ENCODE peak calls at places on chromosomes 2 and 18, in five cellular contexts. One of them, this sample, is unnamed.

GRCh38 chr2:237488901-237489860 is 2.1 kb downstream of the MLPH start:
- DNase-seq in DND-41: no peak
- DNase-seq in lung: no peak
- DNase-seq in cardiac muscle cell: no peak
- DNase-seq in prostate gland: peak; percentile 80
- DNase-seq in this sample: no peak

GRCh38 chr2:107811376-107811775 is 15.3 kb upstream of the RGPD4 start:
- DNase-seq in DND-41: no peak
- DNase-seq in lung: no peak
- DNase-seq in cardiac muscle cell: no peak
- DNase-seq in prostate gland: no peak
- DNase-seq in this sample: no peak

GRCh38 chr2:176170606-176171005 is 13.5 kb downstream of the HOXD3 start:
- DNase-seq in DND-41: no peak
- DNase-seq in lung: no peak
- DNase-seq in cardiac muscle cell: no peak
- DNase-seq in prostate gland: no peak
- DNase-seq in this sample: no peak

GRCh38 chr2:72973566-72974435 is 56.5 kb downstream of the EMX1 start:
- DNase-seq in DND-41: peak; percentile 59
- DNase-seq in lung: no peak
- DNase-seq in cardiac muscle cell: peak; percentile 68
- DNase-seq in prostate gland: no peak
- DNase-seq in this sample: peak; percentile 40

GRCh38 chr2:85133751-85134254 is 611 bp downstream of the TCF7L1 start:
- DNase-seq in DND-41: no peak
- DNase-seq in lung: peak; percentile 50
- DNase-seq in cardiac muscle cell: peak; percentile 64
- DNase-seq in prostate gland: peak; percentile 20
- DNase-seq in this sample: no peak

GRCh38 chr2:189337648-189338047 is 103.6 kb upstream of the WDR75 start:
- DNase-seq in DND-41: no peak
- DNase-seq in lung: no peak
- DNase-seq in cardiac muscle cell: peak; percentile 87
- DNase-seq in prostate gland: no peak
- DNase-seq in this sample: no peak

GRCh38 chr2:199470361-199470671 is 12.6 kb upstream of the SATB2 start:
- DNase-seq in DND-41: no peak
- DNase-seq in lung: no peak
- DNase-seq in cardiac muscle cell: no peak
- DNase-seq in prostate gland: no peak
- DNase-seq in this sample: no peak

GRCh38 chr18:11980148-11980554 is 1.2 kb upstream of the IMPA2 start:
- DNase-seq in DND-41: no peak
- DNase-seq in lung: no peak
- DNase-seq in cardiac muscle cell: no peak
- DNase-seq in prostate gland: peak; percentile 17
- DNase-seq in this sample: no peak

GRCh38 chr2:223363085-223363484 is 239.1 kb downstream of the SCG2 start:
- DNase-seq in DND-41: no peak
- DNase-seq in lung: no peak
- DNase-seq in cardiac muscle cell: no peak
- DNase-seq in prostate gland: no peak
- DNase-seq in this sample: no peak

GRCh38 chr2:29317077-29317517 is 201.9 kb downstream of the CLIP4 start:
- DNase-seq in DND-41: no peak
- DNase-seq in lung: no peak
- DNase-seq in cardiac muscle cell: peak; percentile 76
- DNase-seq in prostate gland: no peak
- DNase-seq in this sample: no peak

GRCh38 chr2:223101340-223102039 is 49.5 kb downstream of the KCNE4 start:
- DNase-seq in DND-41: peak; percentile 4
- DNase-seq in lung: no peak
- DNase-seq in cardiac muscle cell: peak; percentile 67
- DNase-seq in prostate gland: no peak
- DNase-seq in this sample: no peak

GRCh38 chr2:231245253-231246094 is 47.0 kb downstream of the ARMC9 start:
- DNase-seq in DND-41: no peak
- DNase-seq in lung: no peak
- DNase-seq in cardiac muscle cell: peak; percentile 13
- DNase-seq in prostate gland: no peak
- DNase-seq in this sample: no peak

GRCh38 chr2:100801402-100801801 is 18.5 kb upstream of the NPAS2 start:
- DNase-seq in DND-41: no peak
- DNase-seq in lung: no peak
- DNase-seq in cardiac muscle cell: no peak
- DNase-seq in prostate gland: no peak
- DNase-seq in this sample: no peak

GRCh38 chr2:53500181-53500580 is 267.4 kb upstream of the CHAC2 start:
- DNase-seq in DND-41: no peak
- DNase-seq in lung: no peak
- DNase-seq in cardiac muscle cell: no peak
- DNase-seq in prostate gland: peak; percentile 9
- DNase-seq in this sample: no peak

GRCh38 chr2:6080837-6081541 is 388.8 kb downstream of the SOX11 start:
- DNase-seq in DND-41: no peak
- DNase-seq in lung: no peak
- DNase-seq in cardiac muscle cell: no peak
- DNase-seq in prostate gland: no peak
- DNase-seq in this sample: no peak

GRCh38 chr18:70319185-70319584 is 30.3 kb downstream of the SOCS6 start:
- DNase-seq in DND-41: no peak
- DNase-seq in lung: no peak
- DNase-seq in cardiac muscle cell: no peak
- DNase-seq in prostate gland: no peak
- DNase-seq in this sample: no peak

GRCh38 chr2:31238126-31238905 is 4.4 kb downstream of the EHD3 start:
- DNase-seq in DND-41: no peak
- DNase-seq in lung: no peak
- DNase-seq in cardiac muscle cell: no peak
- DNase-seq in prostate gland: peak; percentile 28
- DNase-seq in this sample: peak; percentile 31

GRCh38 chr2:239779592-239779983 is 245.6 kb downstream of the NDUFA10 start:
- DNase-seq in DND-41: no peak
- DNase-seq in lung: no peak
- DNase-seq in cardiac muscle cell: no peak
- DNase-seq in prostate gland: no peak
- DNase-seq in this sample: no peak

GRCh38 chr18:61870151-61870550 is 22.7 kb downstream of the RNF152 start:
- DNase-seq in DND-41: no peak
- DNase-seq in lung: no peak
- DNase-seq in cardiac muscle cell: peak; percentile 19
- DNase-seq in prostate gland: no peak
- DNase-seq in this sample: no peak

GRCh38 chr2:203097735-203098134 is 83.1 kb downstream of the NBEAL1 start:
- DNase-seq in DND-41: no peak
- DNase-seq in lung: no peak
- DNase-seq in cardiac muscle cell: peak; percentile 13
- DNase-seq in prostate gland: no peak
- DNase-seq in this sample: no peak

GRCh38 chr2:210210185-210210584 is 15.1 kb downstream of the ACADL start:
- DNase-seq in DND-41: no peak
- DNase-seq in lung: no peak
- DNase-seq in cardiac muscle cell: no peak
- DNase-seq in prostate gland: no peak
- DNase-seq in this sample: no peak

GRCh38 chr2:64295326-64296149 is 151.3 kb upstream of the PELI1 start:
- DNase-seq in DND-41: no peak
- DNase-seq in lung: no peak
- DNase-seq in cardiac muscle cell: no peak
- DNase-seq in prostate gland: no peak
- DNase-seq in this sample: no peak

GRCh38 chr2:31297751-31298150 is 63.8 kb downstream of the EHD3 start:
- DNase-seq in DND-41: no peak
- DNase-seq in lung: no peak
- DNase-seq in cardiac muscle cell: no peak
- DNase-seq in prostate gland: no peak
- DNase-seq in this sample: no peak

GRCh38 chr2:60453301-60453700 is 100.2 kb downstream of the BCL11A start:
- DNase-seq in DND-41: no peak
- DNase-seq in lung: no peak
- DNase-seq in cardiac muscle cell: no peak
- DNase-seq in prostate gland: no peak
- DNase-seq in this sample: no peak

GRCh38 chr2:218067523-218067922 is 1.5 kb upstream of the RUFY4 start:
- DNase-seq in DND-41: no peak
- DNase-seq in lung: peak; percentile 23
- DNase-seq in cardiac muscle cell: no peak
- DNase-seq in prostate gland: no peak
- DNase-seq in this sample: no peak

GRCh38 chr2:122055541-122055940 is 300.1 kb downstream of the TSN start:
- DNase-seq in DND-41: no peak
- DNase-seq in lung: no peak
- DNase-seq in cardiac muscle cell: peak; percentile 59
- DNase-seq in prostate gland: no peak
- DNase-seq in this sample: no peak

GRCh38 chr2:28754321-28754720 is 2.7 kb downstream of the PPP1CB start:
- DNase-seq in DND-41: no peak
- DNase-seq in lung: no peak
- DNase-seq in cardiac muscle cell: peak; percentile 41
- DNase-seq in prostate gland: no peak
- DNase-seq in this sample: no peak

GRCh38 chr2:217964255-217964654 is 38.5 kb downstream of the TNS1 start:
- DNase-seq in DND-41: no peak
- DNase-seq in lung: no peak
- DNase-seq in cardiac muscle cell: peak; percentile 35
- DNase-seq in prostate gland: no peak
- DNase-seq in this sample: no peak

GRCh38 chr2:113980946-113981345 is 91.1 kb downstream of the ACTR3 start:
- DNase-seq in DND-41: no peak
- DNase-seq in lung: no peak
- DNase-seq in cardiac muscle cell: peak; percentile 87
- DNase-seq in prostate gland: no peak
- DNase-seq in this sample: no peak

GRCh38 chr2:47510745-47511144 is 107.8 kb downstream of the MSH2 start:
- DNase-seq in DND-41: no peak
- DNase-seq in lung: no peak
- DNase-seq in cardiac muscle cell: no peak
- DNase-seq in prostate gland: no peak
- DNase-seq in this sample: no peak

GRCh38 chr2:169732075-169732474 is 1.6 kb upstream of the KLHL23 start:
- DNase-seq in DND-41: no peak
- DNase-seq in lung: no peak
- DNase-seq in cardiac muscle cell: no peak
- DNase-seq in prostate gland: no peak
- DNase-seq in this sample: no peak

GRCh38 chr2:223725494-223725893 is 111.9 kb downstream of the AP1S3 start:
- DNase-seq in DND-41: no peak
- DNase-seq in lung: peak; percentile 62
- DNase-seq in cardiac muscle cell: peak; percentile 97
- DNase-seq in prostate gland: peak; percentile 58
- DNase-seq in this sample: no peak

GRCh38 chr18:46721331-46721730 is 35.5 kb downstream of the ST8SIA5 start:
- DNase-seq in DND-41: no peak
- DNase-seq in lung: no peak
- DNase-seq in cardiac muscle cell: no peak
- DNase-seq in prostate gland: no peak
- DNase-seq in this sample: no peak

GRCh38 chr18:1252534-1252933 is 347.9 kb downstream of the ADCYAP1 start:
- DNase-seq in DND-41: no peak
- DNase-seq in lung: no peak
- DNase-seq in cardiac muscle cell: no peak
- DNase-seq in prostate gland: no peak
- DNase-seq in this sample: no peak
- H3K4me1 ChIP-seq in DND-41: no peaks in the 10 kb centered on the region
- H3K4me1 ChIP-seq in lung: no peaks in the 10 kb centered on the region
- H3K4me1 ChIP-seq in cardiac muscle cell: no peaks in the 10 kb centered on the region
- H3K4me1 ChIP-seq in prostate gland: no peaks in the 10 kb centered on the region
- H3K4me1 ChIP-seq in this sample: no peaks in the 10 kb centered on the region

DNA sequence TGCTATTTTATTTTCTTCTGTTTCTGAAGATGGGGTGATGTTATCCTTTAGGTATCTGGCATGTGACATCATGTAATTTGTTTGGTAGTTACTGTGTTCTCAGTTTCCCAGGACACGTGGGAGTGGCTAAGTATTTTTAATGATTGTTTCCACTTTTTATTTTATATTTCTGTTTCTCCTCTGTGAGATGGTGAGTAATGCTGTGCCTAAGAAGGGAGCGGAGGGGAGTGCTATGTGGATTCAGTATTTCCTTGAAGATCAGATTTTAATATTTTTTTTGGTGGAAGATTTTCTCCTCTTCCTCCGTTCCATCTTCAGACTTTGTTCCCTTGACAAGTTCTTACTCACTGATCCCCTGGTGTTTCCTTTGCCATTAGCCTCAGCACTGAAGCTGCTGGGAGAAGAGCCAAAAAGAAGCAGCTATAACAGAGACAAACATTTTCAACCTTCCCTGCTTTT is 180.0 kb upstream of the MMADHC start:
- DNase-seq in DND-41: no peak
- DNase-seq in lung: no peak
- DNase-seq in cardiac muscle cell: peak; percentile 53
- DNase-seq in prostate gland: no peak
- DNase-seq in this sample: no peak
- H3K4me3 ChIP-seq in DND-41: no peak overlapping the region
- H3K4me3 ChIP-seq in lung: no peak overlapping the region
- H3K4me3 ChIP-seq in cardiac muscle cell: no peak overlapping the region
- H3K4me3 ChIP-seq in prostate gland: no peak overlapping the region
- H3K4me3 ChIP-seq in this sample: no peak overlapping the region

GRCh38 chr2:66496680-66497420 is 61.9 kb downstream of the MEIS1 start:
- DNase-seq in DND-41: no peak
- DNase-seq in lung: no peak
- DNase-seq in cardiac muscle cell: no peak
- DNase-seq in prostate gland: no peak
- DNase-seq in this sample: no peak

GRCh38 chr2:66495788-66496640 is 61.1 kb downstream of the MEIS1 start:
- DNase-seq in DND-41: no peak
- DNase-seq in lung: no peak
- DNase-seq in cardiac muscle cell: peak; percentile 88
- DNase-seq in prostate gland: peak; percentile 80
- DNase-seq in this sample: no peak

GRCh38 chr2:66498597-66498910 is 63.6 kb downstream of the MEIS1 start:
- DNase-seq in DND-41: no peak
- DNase-seq in lung: no peak
- DNase-seq in cardiac muscle cell: no peak
- DNase-seq in prostate gland: no peak
- DNase-seq in this sample: no peak

GRCh38 chr2:66494708-66495107 is 59.8 kb downstream of the MEIS1 start:
- DNase-seq in DND-41: no peak
- DNase-seq in lung: peak; percentile 63
- DNase-seq in cardiac muscle cell: peak; percentile 91
- DNase-seq in prostate gland: peak; percentile 50
- DNase-seq in this sample: no peak

GRCh38 chr2:66497706-66498596 is 63.0 kb downstream of the MEIS1 start:
- DNase-seq in DND-41: no peak
- DNase-seq in lung: no peak
- DNase-seq in cardiac muscle cell: no peak
- DNase-seq in prostate gland: no peak
- DNase-seq in this sample: no peak
- H3K4me1 ChIP-seq in DND-41: no peaks in the 10 kb centered on the region
- H3K4me1 ChIP-seq in lung: peaks cover 13% of the 10 kb centered on the region
- H3K4me1 ChIP-seq in cardiac muscle cell: peaks cover 42% of the 10 kb centered on the region
- H3K4me1 ChIP-seq in prostate gland: peaks cover 10% of the 10 kb centered on the region
- H3K4me1 ChIP-seq in this sample: no peaks in the 10 kb centered on the region

DNA sequence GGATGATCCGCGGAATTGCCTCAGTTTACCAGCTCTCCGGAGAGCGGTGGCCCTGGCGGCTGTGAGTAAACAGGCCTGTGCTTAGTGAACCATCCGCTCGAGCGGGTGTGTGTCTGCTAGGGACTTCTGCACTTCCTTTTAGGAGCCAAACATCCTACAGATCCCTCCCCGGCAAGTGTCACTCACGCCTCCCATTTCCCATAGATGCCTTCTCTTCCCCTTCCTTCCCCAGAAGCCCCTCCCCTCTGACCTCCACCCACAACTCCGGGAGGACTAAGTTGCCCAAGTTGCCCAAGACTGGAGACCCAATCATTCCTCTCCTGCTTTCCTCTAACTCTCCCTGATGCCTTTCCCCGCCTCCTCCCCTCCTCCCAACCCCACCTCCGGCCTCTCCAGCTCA is 2.9 kb downstream of the C1QL2 start:
- DNase-seq in DND-41: no peak
- DNase-seq in lung: no peak
- DNase-seq in cardiac muscle cell: no peak
- DNase-seq in prostate gland: no peak
- DNase-seq in this sample: no peak
- H3K4me3 ChIP-seq in DND-41: no peak overlapping the region
- H3K4me3 ChIP-seq in lung: no peak overlapping the region
- H3K4me3 ChIP-seq in cardiac muscle cell: no peak overlapping the region
- H3K4me3 ChIP-seq in prostate gland: no peak overlapping the region
- H3K4me3 ChIP-seq in this sample: no peak overlapping the region